ENCODE peak calls at places on chromosomes 16 and 17, in four cellular contexts. One of them, this sample, is unnamed.

GRCh38 chr16:12601290-12601900 is 202.3 kb downstream of the CPPED1 start:
- DNase-seq in neuronal stem cell: no peak
- DNase-seq in IMR-90: no peak
- DNase-seq in H1: no peak
- DNase-seq in this sample: peak; percentile 19

GRCh38 chr17:81513669-81514484 is 1.3 kb upstream of the ACTG1 start:
- DNase-seq in neuronal stem cell: peak; percentile 68
- DNase-seq in IMR-90: peak; percentile 68
- DNase-seq in H1: no peak
- DNase-seq in this sample: peak; percentile 83

GRCh38 chr17:81163703-81164413 is 1.4 kb upstream of the PVALEF start:
- DNase-seq in neuronal stem cell: no peak
- DNase-seq in IMR-90: no peak
- DNase-seq in H1: no peak
- DNase-seq in this sample: no peak

GRCh38 chr17:42773290-42774035 is at the start of gene VPS25:
- DNase-seq in neuronal stem cell: peak; percentile 68
- DNase-seq in IMR-90: peak; percentile 87
- DNase-seq in H1: no peak
- DNase-seq in this sample: peak; percentile 86

GRCh38 chr17:77581480-77581879 is 377.0 kb upstream of the TNRC6C start:
- DNase-seq in neuronal stem cell: no peak
- DNase-seq in IMR-90: peak; percentile 35
- DNase-seq in H1: no peak
- DNase-seq in this sample: no peak

GRCh38 chr16:82657239-82657638 is 30.5 kb downstream of the CDH13 start:
- DNase-seq in neuronal stem cell: no peak
- DNase-seq in IMR-90: peak; percentile 79
- DNase-seq in H1: no peak
- DNase-seq in this sample: no peak

GRCh38 chr16:6207124-6207523 is 1109.5 kb upstream of the EEF2KMT start:
- DNase-seq in neuronal stem cell: no peak
- DNase-seq in IMR-90: no peak
- DNase-seq in H1: no peak
- DNase-seq in this sample: no peak

GRCh38 chr16:68115851-68116250 is 30.7 kb downstream of the NFATC3 start:
- DNase-seq in neuronal stem cell: no peak
- DNase-seq in IMR-90: no peak
- DNase-seq in H1: no peak
- DNase-seq in this sample: no peak

GRCh38 chr16:83105279-83106077 is 478.7 kb downstream of the CDH13 start:
- DNase-seq in neuronal stem cell: no peak
- DNase-seq in IMR-90: no peak
- DNase-seq in H1: no peak
- DNase-seq in this sample: no peak

GRCh38 chr16:70523621-70524405 is at the start of gene SF3B3:
- DNase-seq in neuronal stem cell: peak; percentile 71
- DNase-seq in IMR-90: peak; percentile 24
- DNase-seq in H1: no peak
- DNase-seq in this sample: peak; percentile 52

GRCh38 chr16:49698416-49698815 is 157.5 kb downstream of the ZNF423 start:
- DNase-seq in neuronal stem cell: no peak
- DNase-seq in IMR-90: no peak
- DNase-seq in H1: no peak
- DNase-seq in this sample: peak; percentile 52

GRCh38 chr17:75152971-75153853 is 1.1 kb downstream of the JPT1 start:
- DNase-seq in neuronal stem cell: no peak
- DNase-seq in IMR-90: peak; percentile 28
- DNase-seq in H1: no peak
- DNase-seq in this sample: peak; percentile 64

GRCh38 chr16:87344931-87345631 is 27.9 kb upstream of the C16orf95 start:
- DNase-seq in neuronal stem cell: no peak
- DNase-seq in IMR-90: no peak
- DNase-seq in H1: no peak
- DNase-seq in this sample: peak; percentile 39

GRCh38 chr17:74252272-74252671 is 21.8 kb upstream of the DNAI2 start:
- DNase-seq in neuronal stem cell: no peak
- DNase-seq in IMR-90: no peak
- DNase-seq in H1: no peak
- DNase-seq in this sample: no peak

GRCh38 chr16:78402797-78403196 is 303.3 kb downstream of the WWOX start:
- DNase-seq in neuronal stem cell: no peak
- DNase-seq in IMR-90: no peak
- DNase-seq in H1: no peak
- DNase-seq in this sample: no peak

GRCh38 chr16:85674418-85674755 is 14.4 kb downstream of the GINS2 start:
- DNase-seq in neuronal stem cell: no peak
- DNase-seq in IMR-90: no peak
- DNase-seq in H1: no peak
- DNase-seq in this sample: no peak

GRCh38 chr17:64332502-64332901 is 58.2 kb downstream of the PECAM1 start:
- DNase-seq in neuronal stem cell: no peak
- DNase-seq in IMR-90: no peak
- DNase-seq in H1: no peak
- DNase-seq in this sample: no peak

GRCh38 chr17:39939588-39940419 is 12.3 kb downstream of the LRRC3C start:
- DNase-seq in neuronal stem cell: no peak
- DNase-seq in IMR-90: peak; percentile 98
- DNase-seq in H1: no peak
- DNase-seq in this sample: no peak

GRCh38 chr17:61058066-61058465 is 341.6 kb upstream of the TBX2 start:
- DNase-seq in neuronal stem cell: no peak
- DNase-seq in IMR-90: no peak
- DNase-seq in H1: no peak
- DNase-seq in this sample: no peak

GRCh38 chr16:57619133-57619605 is 9.3 kb upstream of the ADGRG1 start:
- DNase-seq in neuronal stem cell: no peak
- DNase-seq in IMR-90: no peak
- DNase-seq in H1: no peak
- DNase-seq in this sample: no peak

GRCh38 chr16:19472487-19472886 is 49.4 kb downstream of the GDE1 start:
- DNase-seq in neuronal stem cell: no peak
- DNase-seq in IMR-90: no peak
- DNase-seq in H1: no peak
- DNase-seq in this sample: no peak

GRCh38 chr17:58587713-58588117 is 73.3 kb upstream of the MTMR4 start:
- DNase-seq in neuronal stem cell: peak; percentile 64
- DNase-seq in IMR-90: peak; percentile 27
- DNase-seq in H1: peak; percentile 46
- DNase-seq in this sample: peak; percentile 94

GRCh38 chr16:85567101-85567866 is 45.8 kb upstream of the GSE1 start:
- DNase-seq in neuronal stem cell: no peak
- DNase-seq in IMR-90: no peak
- DNase-seq in H1: no peak
- DNase-seq in this sample: peak; percentile 59

GRCh38 chr17:82461827-82462524 is 3.4 kb downstream of the NARF start:
- DNase-seq in neuronal stem cell: no peak
- DNase-seq in IMR-90: no peak
- DNase-seq in H1: no peak
- DNase-seq in this sample: no peak

GRCh38 chr17:72602517-72603345 is 481.9 kb downstream of the SOX9 start:
- DNase-seq in neuronal stem cell: peak; percentile 39
- DNase-seq in IMR-90: peak; percentile 73
- DNase-seq in H1: peak; percentile 38
- DNase-seq in this sample: peak; percentile 87

GRCh38 chr16:3471518-3472176 is 23.6 kb downstream of the C16orf90 start:
- DNase-seq in neuronal stem cell: no peak
- DNase-seq in IMR-90: no peak
- DNase-seq in H1: no peak
- DNase-seq in this sample: no peak

GRCh38 chr17:47205419-47205963 is 3.7 kb upstream of the MYL4 start:
- DNase-seq in neuronal stem cell: no peak
- DNase-seq in IMR-90: peak; percentile 68
- DNase-seq in H1: no peak
- DNase-seq in this sample: peak; percentile 59

GRCh38 chr17:42342242-42343008 is 45.8 kb downstream of the STAT3 start:
- DNase-seq in neuronal stem cell: no peak
- DNase-seq in IMR-90: peak; percentile 71
- DNase-seq in H1: no peak
- DNase-seq in this sample: no peak

GRCh38 chr16:68776821-68777485 is 39.9 kb downstream of the CDH1 start:
- DNase-seq in neuronal stem cell: no peak
- DNase-seq in IMR-90: no peak
- DNase-seq in H1: no peak
- DNase-seq in this sample: no peak

GRCh38 chr17:79949646-79950292 is 85.9 kb downstream of the TBC1D16 start:
- DNase-seq in neuronal stem cell: peak; percentile 65
- DNase-seq in IMR-90: no peak
- DNase-seq in H1: peak; percentile 83
- DNase-seq in this sample: peak; percentile 91

GRCh38 chr17:79950306-79950705 is 85.4 kb downstream of the TBC1D16 start:
- DNase-seq in neuronal stem cell: peak; percentile 59
- DNase-seq in IMR-90: no peak
- DNase-seq in H1: no peak
- DNase-seq in this sample: peak; percentile 78

GRCh38 chr17:79948918-79949645 is 86.6 kb downstream of the TBC1D16 start:
- DNase-seq in neuronal stem cell: no peak
- DNase-seq in IMR-90: no peak
- DNase-seq in H1: no peak
- DNase-seq in this sample: no peak

GRCh38 chr17:79951361-79952264 is 84.1 kb downstream of the TBC1D16 start:
- DNase-seq in neuronal stem cell: no peak
- DNase-seq in IMR-90: peak; percentile 89
- DNase-seq in H1: no peak
- DNase-seq in this sample: peak; percentile 54

DNA sequence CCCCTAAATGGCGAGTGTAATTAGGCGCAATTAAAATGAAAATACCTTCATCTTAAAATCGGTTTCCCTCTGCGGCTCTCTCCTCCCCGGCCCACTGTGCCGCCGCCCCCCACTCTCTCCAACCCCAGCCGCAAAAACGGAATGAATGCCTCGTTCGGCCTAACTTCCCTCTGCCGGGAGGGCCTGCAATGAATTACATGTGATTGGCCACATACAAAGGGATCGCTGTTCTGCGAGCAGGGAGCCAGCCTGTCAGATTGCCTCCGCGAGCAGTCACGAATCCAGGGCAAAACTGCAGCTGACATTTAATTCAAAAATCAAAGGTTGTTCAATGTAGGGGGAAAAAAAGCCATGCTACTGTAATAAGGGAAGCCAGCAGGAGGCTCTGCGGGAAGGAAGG is 85.0 kb downstream of the TBC1D16 start:
- DNase-seq in neuronal stem cell: peak; percentile 61
- DNase-seq in IMR-90: no peak
- DNase-seq in H1: no peak
- DNase-seq in this sample: peak; percentile 72
- H4K91ac ChIP-seq in neuronal stem cell: no peak overlapping the region
- H4K91ac ChIP-seq in IMR-90: no peak overlapping the region
- H4K91ac ChIP-seq in H1: no peak overlapping the region
- H4K91ac ChIP-seq in this sample: no peak overlapping the region

DNA sequence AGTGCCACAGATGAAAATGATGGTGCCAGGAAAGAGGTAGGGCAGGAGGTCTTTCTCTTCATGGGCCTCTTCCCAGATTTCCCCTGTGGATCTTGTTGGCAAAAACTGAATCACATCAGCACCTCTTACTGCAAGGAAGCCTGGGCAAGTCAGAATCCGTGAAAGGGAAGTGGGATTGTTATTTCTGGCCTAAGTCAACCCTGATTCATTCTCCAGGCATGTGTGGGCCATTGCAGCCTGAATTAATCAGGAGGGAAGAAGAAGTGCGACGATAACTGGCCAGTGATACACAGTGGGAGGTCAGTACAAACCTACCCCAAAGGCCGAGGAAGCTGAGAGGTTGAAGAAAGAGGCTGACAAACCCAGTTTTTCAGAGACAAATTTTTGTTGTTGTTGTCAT is 17.9 kb upstream of the NSMCE1 start:
- DNase-seq in neuronal stem cell: no peak
- DNase-seq in IMR-90: peak; percentile 97
- DNase-seq in H1: no peak
- DNase-seq in this sample: no peak
- H2AK5ac ChIP-seq in neuronal stem cell: no peak overlapping the region
- H2AK5ac ChIP-seq in IMR-90: peak overlapping the region; percentile 98
- H2AK5ac ChIP-seq in H1: no peak overlapping the region
- H2AK5ac ChIP-seq in this sample: no peak overlapping the region

DNA sequence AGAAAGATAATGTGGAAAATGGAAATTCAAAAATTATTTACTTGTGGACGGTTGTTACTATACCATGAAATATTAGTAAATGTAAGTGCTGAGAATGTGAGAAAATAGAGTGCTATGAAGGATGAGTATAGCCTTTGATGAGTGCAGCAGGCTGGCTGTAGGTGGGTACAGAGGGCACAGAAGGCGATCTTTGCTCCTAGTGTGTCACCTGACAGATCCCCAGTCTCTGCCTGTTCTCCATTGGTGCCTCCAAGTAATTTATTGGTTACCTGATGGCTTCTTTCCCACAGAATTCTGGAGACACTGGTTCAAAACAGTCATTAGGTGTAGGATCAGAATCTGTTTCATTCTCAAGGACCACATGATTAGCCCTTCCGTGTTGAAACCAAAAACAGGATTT is 28.9 kb downstream of the ABCA9 start:
- DNase-seq in neuronal stem cell: no peak
- DNase-seq in IMR-90: no peak
- DNase-seq in H1: no peak
- DNase-seq in this sample: no peak
- H4K91ac ChIP-seq in neuronal stem cell: no peak overlapping the region
- H4K91ac ChIP-seq in IMR-90: no peak overlapping the region
- H4K91ac ChIP-seq in H1: no peak overlapping the region
- H4K91ac ChIP-seq in this sample: no peak overlapping the region

GRCh38 chr17:50165867-50166517 is at the start of gene SGCA:
- DNase-seq in neuronal stem cell: no peak
- DNase-seq in IMR-90: no peak
- DNase-seq in H1: no peak
- DNase-seq in this sample: no peak
- H2AK5ac ChIP-seq in neuronal stem cell: peak within 1 kb of the TSS; percentile 15
- H2AK5ac ChIP-seq in IMR-90: peak within 1 kb of the TSS; percentile 84
- H2AK5ac ChIP-seq in H1: no peak within 1 kb of the TSS
- H2AK5ac ChIP-seq in this sample: no peak within 1 kb of the TSS

This sample was measured in H9.